ENCODE peak calls at places on chromosomes 3 and 15, in ten cellular contexts. K, D, O, Q, Z, X, E, J, P and W are unnamed samples.
A peak's percentile ranks its signal among the peaks of the same experiment; 100 is the strongest.

GRCh38 chr3:63968612-63969350 is 54.5 kb downstream of the PSMD6 start:
- DNase-seq in K (no peak), D (no peak), O (no peak), Q (no peak), Z (no peak), X (no peak), E (no peak), J (no peak), P (no peak), W (no peak)

GRCh38 chr3:128231596-128231995 is 78.3 kb downstream of the EEFSEC start:
- DNase-seq in K (no peak), D (no peak), O (peak; percentile 19), Q (no peak), Z (no peak), X (no peak), E (no peak), J (no peak), P (no peak), W (no peak)

GRCh38 chr3:195200010-195200822 is 70.7 kb downstream of the XXYLT1 start:
- DNase-seq in K (no peak), D (no peak), O (no peak), Q (no peak), Z (no peak), X (no peak), E (no peak), J (no peak), P (no peak), W (no peak)

GRCh38 chr3:16600771-16601538 is 4.3 kb downstream of the DAZL start:
- DNase-seq in K (peak; percentile 54), D (peak; percentile 85), O (peak; percentile 56), Q (peak; percentile 80), Z (peak; percentile 56), X (peak; percentile 85), E (peak; percentile 56), J (peak; percentile 65), P (peak; percentile 72), W (no peak)

GRCh38 chr3:56851966-56852884 is 50.5 kb upstream of the ARHGEF3 start:
- DNase-seq in K (no peak), D (peak; percentile 28), O (no peak), Q (no peak), Z (no peak), X (no peak), E (no peak), J (no peak), P (no peak), W (no peak)

GRCh38 chr3:174317005-174317404 is 542.1 kb upstream of the NAALADL2 start:
- DNase-seq in K (no peak), D (no peak), O (no peak), Q (no peak), Z (no peak), X (no peak), E (no peak), J (no peak), P (no peak), W (no peak)

GRCh38 chr3:128483657-128484403 is 9.2 kb downstream of the GATA2 start:
- DNase-seq in K (no peak), D (no peak), O (peak; percentile 64), Q (peak; percentile 61), Z (no peak), X (peak; percentile 25), E (no peak), J (no peak), P (no peak), W (no peak)

GRCh38 chr3:182183716-182184430 is 472.1 kb downstream of the SOX2 start:
- DNase-seq in K (no peak), D (no peak), O (no peak), Q (no peak), Z (no peak), X (no peak), E (no peak), J (no peak), P (no peak), W (no peak)

GRCh38 chr3:13104511-13104910 is 31.3 kb upstream of the IQSEC1 start:
- DNase-seq in K (no peak), D (no peak), O (no peak), Q (no peak), Z (no peak), X (no peak), E (no peak), J (no peak), P (no peak), W (no peak)

GRCh38 chr3:73351423-73352071 is 273.2 kb downstream of the PDZRN3 start:
- DNase-seq in K (no peak), D (no peak), O (no peak), Q (no peak), Z (no peak), X (no peak), E (no peak), J (no peak), P (no peak), W (no peak)

GRCh38 chr3:52874160-52874701 is 23.1 kb downstream of the STIMATE start:
- DNase-seq in K (no peak), D (no peak), O (no peak), Q (no peak), Z (no peak), X (no peak), E (no peak), J (no peak), P (no peak), W (no peak)

GRCh38 chr3:14455571-14456317 is 53.3 kb downstream of the SLC6A6 start:
- DNase-seq in K (no peak), D (no peak), O (no peak), Q (no peak), Z (no peak), X (no peak), E (no peak), J (no peak), P (no peak), W (no peak)

GRCh38 chr3:52120576-52121458 is 33.4 kb downstream of the POC1A start:
- DNase-seq in K (no peak), D (peak; percentile 21), O (no peak), Q (peak; percentile 6), Z (no peak), X (no peak), E (no peak), J (no peak), P (no peak), W (no peak)

GRCh38 chr15:70142322-70143191 is 44.8 kb upstream of the TLE3 start:
- DNase-seq in K (no peak), D (peak; percentile 86), O (no peak), Q (peak; percentile 75), Z (no peak), X (no peak), E (no peak), J (peak; percentile 12), P (peak; percentile 44), W (no peak)

GRCh38 chr3:15964605-15965061 is 166.9 kb upstream of the ANKRD28 start:
- DNase-seq in K (no peak), D (peak; percentile 69), O (peak; percentile 39), Q (peak; percentile 50), Z (peak; percentile 48), X (peak; percentile 34), E (no peak), J (peak; percentile 62), P (no peak), W (no peak)

GRCh38 chr3:30227571-30228301 is 378.7 kb upstream of the TGFBR2 start:
- DNase-seq in K (no peak), D (peak; percentile 96), O (no peak), Q (peak; percentile 90), Z (no peak), X (no peak), E (no peak), J (peak; percentile 84), P (no peak), W (no peak)

GRCh38 chr3:177596248-177596821 is 399.1 kb upstream of the TBL1XR1 start:
- DNase-seq in K (no peak), D (peak; percentile 49), O (no peak), Q (peak; percentile 16), Z (no peak), X (no peak), E (no peak), J (no peak), P (no peak), W (no peak)

DNA sequence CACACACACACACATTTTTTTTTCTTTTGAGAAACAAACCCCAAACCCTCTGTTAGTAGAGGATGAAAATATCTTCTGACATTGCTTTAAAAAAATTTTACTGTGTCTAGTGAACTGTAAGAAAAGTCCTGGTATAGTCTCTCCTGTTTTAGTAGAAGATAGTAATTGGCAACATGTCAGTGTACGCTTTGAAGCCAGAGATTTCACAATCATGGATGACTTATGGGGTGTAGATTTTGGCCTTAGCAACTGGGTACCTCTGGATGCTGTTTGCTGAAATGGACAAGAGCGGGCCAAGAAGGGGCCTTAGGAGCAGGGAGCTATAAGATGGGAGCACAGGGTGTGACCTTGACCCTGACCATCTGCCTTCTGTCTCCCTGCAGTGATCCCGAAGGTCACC is 266.6 kb downstream of the SLCO3A1 start:
- DNase-seq in K (no peak), D (peak; percentile 40), O (no peak), Q (no peak), Z (no peak), X (no peak), E (no peak), J (no peak), P (no peak), W (no peak)
- TF ChIP-seq CTCF in K (no peak), D (no peak), O (no peak), Q (no peak), Z (no peak), X (no peak), E (no peak), J (no peak), P (no peak), W (no peak)

GRCh38 chr3:188687389-188687788 is 484.4 kb upstream of the TPRG1 start:
- DNase-seq in K (no peak), D (peak; percentile 91), O (peak; percentile 50), Q (peak; percentile 6), Z (no peak), X (no peak), E (no peak), J (peak; percentile 71), P (no peak), W (no peak)
- TF ChIP-seq CTCF in K (no peak), D (peak; percentile 43), O (peak; percentile 56), Q (no peak), Z (peak; percentile 22), X (no peak), E (no peak), J (peak; percentile 33), P (no peak), W (peak; percentile 46)

GRCh38 chr15:78976691-78977090 is 31.8 kb upstream of the CTSH start:
- DNase-seq in K (no peak), D (no peak), O (no peak), Q (no peak), Z (no peak), X (no peak), E (no peak), J (no peak), P (no peak), W (no peak)
- TF ChIP-seq CTCF in K (no peak), D (no peak), O (no peak), Q (no peak), Z (no peak), X (no peak), E (no peak), J (no peak), P (no peak), W (no peak)

GRCh38 chr15:34820110-34820509 is 24.8 kb upstream of the ACTC1 start:
- DNase-seq in K (no peak), D (no peak), O (no peak), Q (no peak), Z (no peak), X (no peak), E (no peak), J (no peak), P (no peak), W (no peak)

GRCh38 chr15:34818531-34818930 is 23.2 kb upstream of the ACTC1 start:
- DNase-seq in K (no peak), D (no peak), O (no peak), Q (no peak), Z (no peak), X (no peak), E (no peak), J (no peak), P (no peak), W (no peak)

GRCh38 chr15:34821907-34822306 is 26.6 kb upstream of the ACTC1 start:
- DNase-seq in K (no peak), D (no peak), O (no peak), Q (no peak), Z (no peak), X (no peak), E (no peak), J (no peak), P (no peak), W (no peak)
- TF ChIP-seq CTCF in K (no peak), D (no peak), O (no peak), Q (no peak), Z (no peak), X (no peak), E (no peak), J (no peak), P (no peak), W (no peak)